ENCODE peak calls at places on chromosomes 16 and 17, in seven cellular contexts. One of them, this sample, is unnamed.

GRCh38 chr17:78806451-78806850 is 24.4 kb upstream of the CYTH1 start:
- DNase-seq in MM.1S: no peak
- DNase-seq in neural progenitor cell: no peak
- DNase-seq in OCI-LY7: no peak
- DNase-seq in PC-3: peak; percentile 20
- DNase-seq in GM23248: no peak
- DNase-seq in hepatocyte: no peak
- DNase-seq in this sample: no peak

GRCh38 chr16:81175325-81175891 is 63.1 kb upstream of the BCO1 start:
- DNase-seq in MM.1S: no peak
- DNase-seq in neural progenitor cell: no peak
- DNase-seq in OCI-LY7: no peak
- DNase-seq in PC-3: peak; percentile 80
- DNase-seq in GM23248: peak; percentile 92
- DNase-seq in hepatocyte: no peak
- DNase-seq in this sample: no peak

GRCh38 chr16:55370762-55371482 is 46.9 kb downstream of the IRX6 start:
- DNase-seq in MM.1S: peak; percentile 36
- DNase-seq in neural progenitor cell: peak; percentile 93
- DNase-seq in OCI-LY7: no peak
- DNase-seq in PC-3: peak; percentile 22
- DNase-seq in GM23248: peak; percentile 79
- DNase-seq in hepatocyte: peak; percentile 77
- DNase-seq in this sample: peak; percentile 84

GRCh38 chr16:24635900-24636610 is 93.4 kb upstream of the TNRC6A start:
- DNase-seq in MM.1S: no peak
- DNase-seq in neural progenitor cell: no peak
- DNase-seq in OCI-LY7: no peak
- DNase-seq in PC-3: peak; percentile 88
- DNase-seq in GM23248: peak; percentile 90
- DNase-seq in hepatocyte: peak; percentile 77
- DNase-seq in this sample: no peak

GRCh38 chr17:38794221-38794620 is 5.1 kb downstream of the PIP4K2B start:
- DNase-seq in MM.1S: no peak
- DNase-seq in neural progenitor cell: no peak
- DNase-seq in OCI-LY7: no peak
- DNase-seq in PC-3: no peak
- DNase-seq in GM23248: no peak
- DNase-seq in hepatocyte: no peak
- DNase-seq in this sample: no peak

GRCh38 chr16:47851026-47851610 is 304.7 kb downstream of the ABCC12 start:
- DNase-seq in MM.1S: no peak
- DNase-seq in neural progenitor cell: peak; percentile 43
- DNase-seq in OCI-LY7: no peak
- DNase-seq in PC-3: no peak
- DNase-seq in GM23248: no peak
- DNase-seq in hepatocyte: no peak
- DNase-seq in this sample: no peak

GRCh38 chr17:40451420-40451819 is 8.2 kb downstream of the IGFBP4 start:
- DNase-seq in MM.1S: no peak
- DNase-seq in neural progenitor cell: no peak
- DNase-seq in OCI-LY7: no peak
- DNase-seq in PC-3: no peak
- DNase-seq in GM23248: peak; percentile 94
- DNase-seq in hepatocyte: peak; percentile 84
- DNase-seq in this sample: no peak

GRCh38 chr17:73042809-73043685 is 49.4 kb downstream of the SLC39A11 start:
- DNase-seq in MM.1S: no peak
- DNase-seq in neural progenitor cell: no peak
- DNase-seq in OCI-LY7: no peak
- DNase-seq in PC-3: peak; percentile 47
- DNase-seq in GM23248: peak; percentile 65
- DNase-seq in hepatocyte: no peak
- DNase-seq in this sample: no peak

GRCh38 chr17:4397840-4398239 is 31.4 kb upstream of the UBE2G1 start:
- DNase-seq in MM.1S: no peak
- DNase-seq in neural progenitor cell: no peak
- DNase-seq in OCI-LY7: no peak
- DNase-seq in PC-3: no peak
- DNase-seq in GM23248: no peak
- DNase-seq in hepatocyte: no peak
- DNase-seq in this sample: no peak

GRCh38 chr17:19313746-19314651 is 48.5 kb downstream of the B9D1 start:
- DNase-seq in MM.1S: no peak
- DNase-seq in neural progenitor cell: no peak
- DNase-seq in OCI-LY7: no peak
- DNase-seq in PC-3: no peak
- DNase-seq in GM23248: no peak
- DNase-seq in hepatocyte: no peak
- DNase-seq in this sample: no peak

GRCh38 chr16:47110939-47111338 is 32.8 kb downstream of the NETO2 start:
- DNase-seq in MM.1S: no peak
- DNase-seq in neural progenitor cell: peak; percentile 13
- DNase-seq in OCI-LY7: peak; percentile 2
- DNase-seq in PC-3: peak; percentile 18
- DNase-seq in GM23248: no peak
- DNase-seq in hepatocyte: no peak
- DNase-seq in this sample: peak; percentile 53

GRCh38 chr17:44235583-44235936 is 16.1 kb upstream of the UBTF start:
- DNase-seq in MM.1S: no peak
- DNase-seq in neural progenitor cell: no peak
- DNase-seq in OCI-LY7: no peak
- DNase-seq in PC-3: peak; percentile 96
- DNase-seq in GM23248: peak; percentile 87
- DNase-seq in hepatocyte: no peak
- DNase-seq in this sample: no peak

DNA sequence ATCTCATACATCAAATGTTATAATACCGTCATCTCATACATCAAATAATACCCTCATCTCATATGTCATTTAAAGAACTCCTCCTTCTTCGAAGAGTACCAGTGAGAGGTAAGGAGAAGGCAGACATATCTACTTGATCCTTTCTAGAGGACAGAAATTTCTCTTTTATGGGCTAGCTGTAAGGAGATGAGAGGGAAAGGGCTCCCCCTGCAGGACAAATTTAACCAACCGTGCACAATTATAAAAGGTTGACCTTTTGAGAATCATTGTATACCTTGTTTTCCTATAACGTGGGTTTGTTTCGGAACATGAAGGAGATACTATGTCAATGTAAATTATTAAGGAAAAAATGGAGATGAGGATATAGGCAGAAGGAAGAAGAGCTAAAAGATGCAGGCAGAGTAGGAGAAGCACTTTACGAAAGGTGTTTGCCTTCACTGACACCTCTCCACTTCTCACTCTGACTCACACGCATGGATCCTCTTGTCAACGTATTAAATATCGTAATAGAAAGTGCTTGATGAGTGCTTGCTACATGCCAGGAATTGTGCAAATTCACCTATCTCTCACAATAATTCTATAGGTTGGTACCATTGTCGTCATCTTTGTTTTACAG is 465.9 kb upstream of the ERCC4 start:
- DNase-seq in MM.1S: peak; percentile 19
- DNase-seq in neural progenitor cell: peak; percentile 60
- DNase-seq in OCI-LY7: peak; percentile 72
- DNase-seq in PC-3: peak; percentile 31
- DNase-seq in GM23248: peak; percentile 23
- DNase-seq in hepatocyte: peak; percentile 56
- DNase-seq in this sample: peak; percentile 82
- TF ChIP-seq EZH2phosphoT487 in MM.1S: no peak
- TF ChIP-seq EZH2phosphoT487 in neural progenitor cell: no peak
- TF ChIP-seq EZH2phosphoT487 in OCI-LY7: no peak
- TF ChIP-seq EZH2phosphoT487 in PC-3: no peak
- TF ChIP-seq EZH2phosphoT487 in GM23248: no peak
- TF ChIP-seq EZH2phosphoT487 in hepatocyte: no peak
- TF ChIP-seq EZH2phosphoT487 in this sample: no peak

GRCh38 chr16:10037771-10038170 is 144.5 kb downstream of the GRIN2A start:
- DNase-seq in MM.1S: no peak
- DNase-seq in neural progenitor cell: peak; percentile 46
- DNase-seq in OCI-LY7: no peak
- DNase-seq in PC-3: peak; percentile 7
- DNase-seq in GM23248: no peak
- DNase-seq in hepatocyte: no peak
- DNase-seq in this sample: no peak

GRCh38 chr16:10045291-10045775 is 136.9 kb downstream of the GRIN2A start:
- DNase-seq in MM.1S: no peak
- DNase-seq in neural progenitor cell: no peak
- DNase-seq in OCI-LY7: no peak
- DNase-seq in PC-3: no peak
- DNase-seq in GM23248: no peak
- DNase-seq in hepatocyte: no peak
- DNase-seq in this sample: no peak

GRCh38 chr16:10039220-10040096 is 142.8 kb downstream of the GRIN2A start:
- DNase-seq in MM.1S: peak; percentile 73
- DNase-seq in neural progenitor cell: peak; percentile 78
- DNase-seq in OCI-LY7: no peak
- DNase-seq in PC-3: no peak
- DNase-seq in GM23248: no peak
- DNase-seq in hepatocyte: peak; percentile 35
- DNase-seq in this sample: peak; percentile 75

GRCh38 chr16:10036951-10037350 is 145.3 kb downstream of the GRIN2A start:
- DNase-seq in MM.1S: no peak
- DNase-seq in neural progenitor cell: no peak
- DNase-seq in OCI-LY7: no peak
- DNase-seq in PC-3: no peak
- DNase-seq in GM23248: no peak
- DNase-seq in hepatocyte: no peak
- DNase-seq in this sample: no peak

DNA sequence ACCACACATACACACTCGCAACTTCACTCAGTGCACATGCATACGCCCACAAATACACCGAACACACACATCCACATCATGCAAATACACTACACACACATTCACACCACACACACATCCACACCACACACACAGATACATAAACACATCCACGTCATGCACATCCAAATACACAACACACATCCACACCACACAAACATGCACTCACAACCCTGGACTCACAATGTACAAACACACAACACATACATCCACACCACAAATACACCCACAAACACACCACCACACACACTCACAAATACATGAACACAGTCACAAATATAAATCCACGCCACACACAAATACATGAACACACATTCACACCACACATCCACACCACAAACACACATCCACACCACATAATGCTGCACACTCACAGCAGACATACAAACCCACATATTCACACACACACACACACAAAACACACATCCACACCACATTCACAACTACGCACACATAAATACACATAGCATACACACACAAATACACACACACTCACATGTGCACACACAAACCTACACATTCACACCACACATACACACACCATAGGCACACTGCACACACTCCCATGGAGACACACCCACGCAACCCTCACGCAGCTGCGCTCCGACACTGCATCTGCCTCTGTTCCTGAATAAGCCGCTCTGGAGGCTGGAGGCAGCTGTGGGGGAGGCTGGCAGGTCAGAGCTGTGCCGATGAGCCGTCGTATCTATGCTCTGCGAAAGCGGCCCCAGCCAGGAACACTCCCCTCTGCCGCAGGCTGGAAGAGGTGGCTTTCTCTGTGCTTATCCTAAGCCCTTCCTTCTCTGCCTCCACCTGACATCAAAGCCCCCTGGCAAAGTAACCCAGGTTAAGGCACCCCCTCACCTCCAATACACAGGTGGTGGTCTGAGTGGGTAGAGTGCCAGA is 141.8 kb downstream of the GRIN2A start:
- DNase-seq in MM.1S: no peak
- DNase-seq in neural progenitor cell: peak; percentile 61
- DNase-seq in OCI-LY7: no peak
- DNase-seq in PC-3: no peak
- DNase-seq in GM23248: no peak
- DNase-seq in hepatocyte: no peak
- DNase-seq in this sample: peak; percentile 51
- TF ChIP-seq EZH2phosphoT487 in MM.1S: no peak
- TF ChIP-seq EZH2phosphoT487 in neural progenitor cell: no peak
- TF ChIP-seq EZH2phosphoT487 in OCI-LY7: no peak
- TF ChIP-seq EZH2phosphoT487 in PC-3: no peak
- TF ChIP-seq EZH2phosphoT487 in GM23248: no peak
- TF ChIP-seq EZH2phosphoT487 in hepatocyte: no peak
- TF ChIP-seq EZH2phosphoT487 in this sample: no peak

GRCh38 chr17:56297142-56297541 is 143.9 kb downstream of the ANKFN1 start:
- DNase-seq in MM.1S: no peak
- DNase-seq in neural progenitor cell: no peak
- DNase-seq in OCI-LY7: no peak
- DNase-seq in PC-3: no peak
- DNase-seq in GM23248: peak; percentile 77
- DNase-seq in hepatocyte: no peak
- DNase-seq in this sample: no peak
- TF ChIP-seq EZH2phosphoT487 in MM.1S: no peak
- TF ChIP-seq EZH2phosphoT487 in neural progenitor cell: no peak
- TF ChIP-seq EZH2phosphoT487 in OCI-LY7: no peak
- TF ChIP-seq EZH2phosphoT487 in PC-3: no peak
- TF ChIP-seq EZH2phosphoT487 in GM23248: no peak
- TF ChIP-seq EZH2phosphoT487 in hepatocyte: no peak
- TF ChIP-seq EZH2phosphoT487 in this sample: no peak

GRCh38 chr17:9843152-9844010 is 17.7 kb downstream of the GLP2R start:
- DNase-seq in MM.1S: no peak
- DNase-seq in neural progenitor cell: no peak
- DNase-seq in OCI-LY7: no peak
- DNase-seq in PC-3: no peak
- DNase-seq in GM23248: peak; percentile 47
- DNase-seq in hepatocyte: no peak
- DNase-seq in this sample: no peak

GRCh38 chr17:9845306-9845705 is 19.6 kb downstream of the GLP2R start:
- DNase-seq in MM.1S: no peak
- DNase-seq in neural progenitor cell: no peak
- DNase-seq in OCI-LY7: no peak
- DNase-seq in PC-3: peak; percentile 59
- DNase-seq in GM23248: no peak
- DNase-seq in hepatocyte: no peak
- DNase-seq in this sample: no peak

GRCh38 chr17:9844153-9844552 is 18.4 kb downstream of the GLP2R start:
- DNase-seq in MM.1S: no peak
- DNase-seq in neural progenitor cell: no peak
- DNase-seq in OCI-LY7: no peak
- DNase-seq in PC-3: no peak
- DNase-seq in GM23248: no peak
- DNase-seq in hepatocyte: no peak
- DNase-seq in this sample: no peak

GRCh38 chr17:9839433-9839832 is 13.7 kb downstream of the GLP2R start:
- DNase-seq in MM.1S: no peak
- DNase-seq in neural progenitor cell: no peak
- DNase-seq in OCI-LY7: no peak
- DNase-seq in PC-3: no peak
- DNase-seq in GM23248: peak; percentile 12
- DNase-seq in hepatocyte: no peak
- DNase-seq in this sample: peak; percentile 34

DNA sequence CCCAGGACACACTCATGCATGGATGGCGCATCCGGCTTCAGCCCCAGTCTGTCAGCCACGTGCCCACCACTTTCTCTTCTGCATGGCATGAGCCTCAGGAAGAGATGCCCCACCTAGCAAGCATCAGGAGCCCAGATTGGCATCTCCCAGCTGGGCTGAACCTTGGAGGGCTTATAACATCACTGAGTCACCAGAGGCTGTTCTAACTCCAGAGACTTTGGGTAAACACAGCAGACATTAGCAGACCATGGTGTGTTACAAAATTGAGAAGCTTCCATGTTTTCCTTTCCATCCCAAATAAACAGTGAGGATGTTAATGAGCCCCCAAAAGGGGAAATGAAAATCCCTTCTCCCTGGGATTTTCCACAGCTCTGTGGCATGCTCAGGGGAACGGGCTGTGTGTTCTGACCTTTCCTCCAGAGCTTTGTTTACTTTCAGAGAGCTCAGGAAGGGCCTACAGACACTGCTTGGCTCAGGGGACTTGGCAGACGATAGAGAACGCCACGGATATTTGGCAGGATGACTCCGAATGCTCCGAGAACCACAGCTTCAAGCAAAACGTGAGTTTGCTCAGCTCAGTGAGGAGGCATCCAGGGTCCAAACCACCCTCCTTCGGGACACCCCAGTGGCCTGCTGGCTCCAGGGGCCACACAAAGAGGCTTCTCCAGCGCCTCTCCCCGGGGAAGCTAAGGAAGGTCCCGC is 16.5 kb downstream of the GLP2R start:
- DNase-seq in MM.1S: no peak
- DNase-seq in neural progenitor cell: no peak
- DNase-seq in OCI-LY7: no peak
- DNase-seq in PC-3: peak; percentile 62
- DNase-seq in GM23248: peak; percentile 62
- DNase-seq in hepatocyte: peak; percentile 49
- DNase-seq in this sample: no peak
- TF ChIP-seq EZH2phosphoT487 in MM.1S: no peak
- TF ChIP-seq EZH2phosphoT487 in neural progenitor cell: no peak
- TF ChIP-seq EZH2phosphoT487 in OCI-LY7: no peak
- TF ChIP-seq EZH2phosphoT487 in PC-3: no peak
- TF ChIP-seq EZH2phosphoT487 in GM23248: no peak
- TF ChIP-seq EZH2phosphoT487 in hepatocyte: no peak
- TF ChIP-seq EZH2phosphoT487 in this sample: no peak

This sample was measured in GM23338.